ENCODE peak calls at places on chromosome 4, in ten cellular contexts. One of them, this sample, is unnamed.
A peak's percentile ranks its signal among the peaks of the same experiment; 100 is the strongest.

GRCh38 chr4:8274772-8275241 is 5.3 kb downstream of the HTRA3 start:
- DNase-seq in WERI-Rb-1: peak; percentile 96
- DNase-seq in transverse colon: peak; percentile 74
- DNase-seq in tibial artery: peak; percentile 86
- DNase-seq in AG04450: peak; percentile 95
- DNase-seq in GM23248: peak; percentile 99
- DNase-seq in aorta: peak; percentile 95
- DNase-seq in SK-N-SH: peak; percentile 95
- DNase-seq in kidney epithelial cell: no peak
- DNase-seq in astrocyte of the spinal cord: peak; percentile 93
- DNase-seq in this sample: peak; percentile 92

GRCh38 chr4:70564033-70564432 is 28.0 kb upstream of the AMBN start:
- DNase-seq in transverse colon: no peak
- DNase-seq in tibial artery: no peak
- DNase-seq in astrocyte of the spinal cord: no peak
- DNase-seq in AG04450: no peak
- DNase-seq in WERI-Rb-1: peak; percentile 87
- DNase-seq in GM23248: no peak
- DNase-seq in SK-N-SH: no peak
- DNase-seq in kidney epithelial cell: no peak
- DNase-seq in aorta: no peak
- DNase-seq in this sample: no peak

GRCh38 chr4:38678078-38678477 is 14.1 kb downstream of the KLF3 start:
- DNase-seq in aorta: no peak
- DNase-seq in SK-N-SH: no peak
- DNase-seq in astrocyte of the spinal cord: peak; percentile 94
- DNase-seq in GM23248: peak; percentile 97
- DNase-seq in kidney epithelial cell: peak; percentile 70
- DNase-seq in tibial artery: no peak
- DNase-seq in AG04450: peak; percentile 96
- DNase-seq in transverse colon: no peak
- DNase-seq in WERI-Rb-1: no peak
- DNase-seq in this sample: no peak

GRCh38 chr4:22363071-22363470 is 152.8 kb downstream of the ADGRA3 start:
- DNase-seq in tibial artery: no peak
- DNase-seq in WERI-Rb-1: no peak
- DNase-seq in GM23248: peak; percentile 52
- DNase-seq in kidney epithelial cell: no peak
- DNase-seq in astrocyte of the spinal cord: no peak
- DNase-seq in transverse colon: no peak
- DNase-seq in SK-N-SH: no peak
- DNase-seq in AG04450: no peak
- DNase-seq in aorta: no peak
- DNase-seq in this sample: no peak

GRCh38 chr4:144754562-144755410 is 108.8 kb downstream of the HHIP start:
- DNase-seq in GM23248: peak; percentile 57
- DNase-seq in SK-N-SH: no peak
- DNase-seq in kidney epithelial cell: no peak
- DNase-seq in astrocyte of the spinal cord: peak; percentile 77
- DNase-seq in AG04450: no peak
- DNase-seq in tibial artery: no peak
- DNase-seq in transverse colon: no peak
- DNase-seq in WERI-Rb-1: peak; percentile 29
- DNase-seq in aorta: no peak
- DNase-seq in this sample: no peak

GRCh38 chr4:168797176-168797575 is 212.9 kb downstream of the CBR4 start:
- DNase-seq in kidney epithelial cell: peak; percentile 65
- DNase-seq in AG04450: no peak
- DNase-seq in GM23248: peak; percentile 79
- DNase-seq in WERI-Rb-1: no peak
- DNase-seq in aorta: no peak
- DNase-seq in astrocyte of the spinal cord: peak; percentile 83
- DNase-seq in transverse colon: no peak
- DNase-seq in tibial artery: no peak
- DNase-seq in SK-N-SH: no peak
- DNase-seq in this sample: no peak

GRCh38 chr4:181323061-181323460 is 920.1 kb upstream of the TENM3 start:
- DNase-seq in kidney epithelial cell: no peak
- DNase-seq in astrocyte of the spinal cord: no peak
- DNase-seq in tibial artery: no peak
- DNase-seq in GM23248: no peak
- DNase-seq in AG04450: no peak
- DNase-seq in WERI-Rb-1: no peak
- DNase-seq in transverse colon: no peak
- DNase-seq in SK-N-SH: no peak
- DNase-seq in aorta: no peak
- DNase-seq in this sample: no peak

GRCh38 chr4:5186584-5187170 is 135.4 kb downstream of the STK32B start:
- DNase-seq in astrocyte of the spinal cord: no peak
- DNase-seq in AG04450: no peak
- DNase-seq in WERI-Rb-1: no peak
- DNase-seq in tibial artery: no peak
- DNase-seq in aorta: no peak
- DNase-seq in SK-N-SH: no peak
- DNase-seq in GM23248: no peak
- DNase-seq in kidney epithelial cell: no peak
- DNase-seq in transverse colon: no peak
- DNase-seq in this sample: no peak

GRCh38 chr4:24603343-24603742 is 19.0 kb upstream of the DHX15 start:
- DNase-seq in kidney epithelial cell: no peak
- DNase-seq in astrocyte of the spinal cord: no peak
- DNase-seq in WERI-Rb-1: no peak
- DNase-seq in transverse colon: no peak
- DNase-seq in GM23248: no peak
- DNase-seq in AG04450: no peak
- DNase-seq in tibial artery: no peak
- DNase-seq in aorta: no peak
- DNase-seq in SK-N-SH: no peak
- DNase-seq in this sample: no peak

GRCh38 chr4:79174855-79175254 is 151.0 kb downstream of the NAA11 start:
- DNase-seq in transverse colon: no peak
- DNase-seq in GM23248: no peak
- DNase-seq in kidney epithelial cell: no peak
- DNase-seq in tibial artery: no peak
- DNase-seq in aorta: no peak
- DNase-seq in AG04450: no peak
- DNase-seq in SK-N-SH: no peak
- DNase-seq in WERI-Rb-1: peak; percentile 34
- DNase-seq in astrocyte of the spinal cord: no peak
- DNase-seq in this sample: no peak

GRCh38 chr4:123479944-123480343 is 83.3 kb downstream of the SPRY1 start:
- DNase-seq in tibial artery: no peak
- DNase-seq in kidney epithelial cell: no peak
- DNase-seq in astrocyte of the spinal cord: no peak
- DNase-seq in WERI-Rb-1: no peak
- DNase-seq in GM23248: peak; percentile 12
- DNase-seq in SK-N-SH: no peak
- DNase-seq in transverse colon: no peak
- DNase-seq in AG04450: no peak
- DNase-seq in aorta: no peak
- DNase-seq in this sample: no peak

GRCh38 chr4:38449506-38450174 is 214.4 kb upstream of the KLF3 start:
- DNase-seq in astrocyte of the spinal cord: no peak
- DNase-seq in WERI-Rb-1: no peak
- DNase-seq in kidney epithelial cell: no peak
- DNase-seq in AG04450: no peak
- DNase-seq in GM23248: peak; percentile 73
- DNase-seq in aorta: no peak
- DNase-seq in SK-N-SH: no peak
- DNase-seq in tibial artery: no peak
- DNase-seq in transverse colon: no peak
- DNase-seq in this sample: no peak

GRCh38 chr4:72432282-72432681 is 136.7 kb downstream of the ADAMTS3 start:
- DNase-seq in AG04450: no peak
- DNase-seq in WERI-Rb-1: no peak
- DNase-seq in tibial artery: no peak
- DNase-seq in kidney epithelial cell: no peak
- DNase-seq in astrocyte of the spinal cord: no peak
- DNase-seq in SK-N-SH: no peak
- DNase-seq in GM23248: peak; percentile 15
- DNase-seq in aorta: no peak
- DNase-seq in transverse colon: no peak
- DNase-seq in this sample: no peak

GRCh38 chr4:1010522-1011021 is 854 bp upstream of the FGFRL1 start:
- DNase-seq in AG04450: peak; percentile 27
- DNase-seq in kidney epithelial cell: no peak
- DNase-seq in WERI-Rb-1: no peak
- DNase-seq in SK-N-SH: no peak
- DNase-seq in astrocyte of the spinal cord: peak; percentile 64
- DNase-seq in tibial artery: peak; percentile 84
- DNase-seq in GM23248: peak; percentile 97
- DNase-seq in aorta: peak; percentile 92
- DNase-seq in transverse colon: peak; percentile 76
- DNase-seq in this sample: no peak

GRCh38 chr4:56908206-56909082 is 744 bp downstream of the REST start:
- DNase-seq in kidney epithelial cell: no peak
- DNase-seq in tibial artery: peak; percentile 54
- DNase-seq in transverse colon: peak; percentile 70
- DNase-seq in SK-N-SH: peak; percentile 86
- DNase-seq in GM23248: peak; percentile 92
- DNase-seq in aorta: peak; percentile 93
- DNase-seq in WERI-Rb-1: peak; percentile 44
- DNase-seq in astrocyte of the spinal cord: peak; percentile 74
- DNase-seq in AG04450: no peak
- DNase-seq in this sample: peak; percentile 82

GRCh38 chr4:52780206-52780605 is 29.0 kb upstream of the ERVMER34-1 start:
- DNase-seq in astrocyte of the spinal cord: peak; percentile 59
- DNase-seq in SK-N-SH: no peak
- DNase-seq in tibial artery: no peak
- DNase-seq in AG04450: peak; percentile 3
- DNase-seq in WERI-Rb-1: no peak
- DNase-seq in kidney epithelial cell: no peak
- DNase-seq in transverse colon: no peak
- DNase-seq in GM23248: peak; percentile 81
- DNase-seq in aorta: no peak
- DNase-seq in this sample: no peak

GRCh38 chr4:110631582-110632505 is 9.0 kb upstream of the PITX2 start:
- DNase-seq in tibial artery: peak; percentile 43
- DNase-seq in SK-N-SH: peak; percentile 89
- DNase-seq in aorta: peak; percentile 84
- DNase-seq in AG04450: peak; percentile 32
- DNase-seq in GM23248: peak; percentile 28
- DNase-seq in WERI-Rb-1: peak; percentile 87
- DNase-seq in transverse colon: peak; percentile 70
- DNase-seq in kidney epithelial cell: peak; percentile 32
- DNase-seq in astrocyte of the spinal cord: peak; percentile 85
- DNase-seq in this sample: no peak
- H3K4me3 ChIP-seq in tibial artery: peak overlapping the region; percentile 45
- H3K4me3 ChIP-seq in SK-N-SH: peak overlapping the region; percentile 58
- H3K4me3 ChIP-seq in aorta: no peak overlapping the region
- H3K4me3 ChIP-seq in AG04450: peak overlapping the region; percentile 50
- H3K4me3 ChIP-seq in GM23248: no peak overlapping the region
- H3K4me3 ChIP-seq in WERI-Rb-1: peak overlapping the region; percentile 31
- H3K4me3 ChIP-seq in transverse colon: peak overlapping the region; percentile 38
- H3K4me3 ChIP-seq in kidney epithelial cell: peak overlapping the region; percentile 27
- H3K4me3 ChIP-seq in astrocyte of the spinal cord: peak overlapping the region; percentile 32
- H3K4me3 ChIP-seq in this sample: peak overlapping the region; percentile 31

GRCh38 chr4:131974730-131975129 is 1174.4 kb upstream of the PCDH10 start:
- DNase-seq in tibial artery: no peak
- DNase-seq in GM23248: peak; percentile 1
- DNase-seq in AG04450: no peak
- DNase-seq in aorta: no peak
- DNase-seq in astrocyte of the spinal cord: peak; percentile 9
- DNase-seq in WERI-Rb-1: no peak
- DNase-seq in kidney epithelial cell: no peak
- DNase-seq in SK-N-SH: no peak
- DNase-seq in transverse colon: no peak
- DNase-seq in this sample: no peak
- H3K4me3 ChIP-seq in tibial artery: no peak overlapping the region
- H3K4me3 ChIP-seq in GM23248: no peak overlapping the region
- H3K4me3 ChIP-seq in AG04450: peak overlapping the region; percentile 42
- H3K4me3 ChIP-seq in aorta: no peak overlapping the region
- H3K4me3 ChIP-seq in astrocyte of the spinal cord: peak overlapping the region; percentile 44
- H3K4me3 ChIP-seq in WERI-Rb-1: no peak overlapping the region
- H3K4me3 ChIP-seq in kidney epithelial cell: peak overlapping the region; percentile 47
- H3K4me3 ChIP-seq in SK-N-SH: no peak overlapping the region
- H3K4me3 ChIP-seq in transverse colon: no peak overlapping the region
- H3K4me3 ChIP-seq in this sample: peak overlapping the region; percentile 18

DNA sequence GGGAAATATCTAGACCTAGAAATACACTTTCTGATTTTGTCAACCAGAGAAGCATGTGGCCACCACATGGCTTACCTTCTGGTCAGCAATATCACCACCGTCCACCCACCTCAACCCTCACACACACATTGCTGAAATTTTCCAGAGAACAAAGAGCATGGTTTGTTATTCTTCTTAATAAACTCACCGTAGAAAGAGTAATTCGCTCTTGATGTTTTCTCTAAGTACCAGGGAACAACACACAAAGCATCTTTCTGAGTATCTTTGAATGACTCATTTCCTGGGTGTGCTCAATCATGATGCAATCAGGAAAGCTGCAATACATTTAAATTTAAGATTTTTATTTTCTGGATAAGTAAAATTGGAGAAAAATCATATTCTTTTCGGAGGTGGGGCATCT is 24.7 kb upstream of the LRAT start:
- DNase-seq in SK-N-SH: no peak
- DNase-seq in tibial artery: no peak
- DNase-seq in kidney epithelial cell: no peak
- DNase-seq in AG04450: no peak
- DNase-seq in transverse colon: no peak
- DNase-seq in astrocyte of the spinal cord: peak; percentile 25
- DNase-seq in aorta: no peak
- DNase-seq in WERI-Rb-1: no peak
- DNase-seq in GM23248: peak; percentile 45
- DNase-seq in this sample: no peak
- H3K4me3 ChIP-seq in SK-N-SH: no peak overlapping the region
- H3K4me3 ChIP-seq in tibial artery: no peak overlapping the region
- H3K4me3 ChIP-seq in kidney epithelial cell: no peak overlapping the region
- H3K4me3 ChIP-seq in AG04450: no peak overlapping the region
- H3K4me3 ChIP-seq in transverse colon: no peak overlapping the region
- H3K4me3 ChIP-seq in astrocyte of the spinal cord: no peak overlapping the region
- H3K4me3 ChIP-seq in aorta: no peak overlapping the region
- H3K4me3 ChIP-seq in WERI-Rb-1: no peak overlapping the region
- H3K4me3 ChIP-seq in GM23248: no peak overlapping the region
- H3K4me3 ChIP-seq in this sample: no peak overlapping the region

DNA sequence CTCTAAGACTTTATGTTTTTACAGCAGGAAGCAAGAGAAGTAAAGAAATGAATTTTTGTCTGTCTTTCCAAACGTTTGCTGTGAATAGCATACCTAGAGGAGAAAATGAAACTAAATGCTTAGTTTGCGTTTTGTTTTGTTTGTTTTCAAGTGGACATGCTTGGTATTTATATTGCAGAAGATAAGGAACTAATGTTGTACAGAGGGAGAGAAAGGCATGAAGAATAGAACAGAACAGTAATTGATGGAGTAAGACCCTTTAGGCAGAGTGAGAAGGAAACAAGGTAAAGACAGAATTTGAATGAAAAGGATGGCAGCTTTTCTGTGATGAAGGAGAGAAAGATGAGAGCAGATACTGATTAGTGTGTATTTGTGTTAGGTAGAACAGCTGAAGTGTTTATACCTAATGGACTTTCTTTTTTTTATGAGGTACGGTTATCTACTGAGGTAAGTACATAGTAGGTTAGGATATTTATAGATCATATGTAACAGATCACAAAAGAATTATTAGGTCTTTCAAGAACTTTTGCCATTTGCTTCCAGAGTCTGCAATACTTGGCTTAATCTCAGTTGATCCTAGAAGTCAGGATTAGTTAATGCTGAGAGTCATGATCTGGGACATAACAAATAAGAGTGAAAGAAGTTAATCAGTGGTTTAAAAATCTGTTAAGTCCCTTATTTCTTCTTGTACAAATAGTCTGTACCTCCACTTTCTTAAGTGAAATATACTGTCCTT is 36.9 kb downstream of the FABP2 start:
- DNase-seq in AG04450: no peak
- DNase-seq in transverse colon: no peak
- DNase-seq in kidney epithelial cell: no peak
- DNase-seq in astrocyte of the spinal cord: peak; percentile 38
- DNase-seq in SK-N-SH: no peak
- DNase-seq in WERI-Rb-1: no peak
- DNase-seq in GM23248: peak; percentile 44
- DNase-seq in tibial artery: no peak
- DNase-seq in aorta: no peak
- DNase-seq in this sample: no peak
- H3K4me3 ChIP-seq in AG04450: peak overlapping the region; percentile 40
- H3K4me3 ChIP-seq in transverse colon: no peak overlapping the region
- H3K4me3 ChIP-seq in kidney epithelial cell: no peak overlapping the region
- H3K4me3 ChIP-seq in astrocyte of the spinal cord: peak overlapping the region; percentile 13
- H3K4me3 ChIP-seq in SK-N-SH: peak overlapping the region; percentile 31
- H3K4me3 ChIP-seq in WERI-Rb-1: no peak overlapping the region
- H3K4me3 ChIP-seq in GM23248: peak overlapping the region; percentile 66
- H3K4me3 ChIP-seq in tibial artery: peak overlapping the region; percentile 13
- H3K4me3 ChIP-seq in aorta: peak overlapping the region; percentile 41
- H3K4me3 ChIP-seq in this sample: no peak overlapping the region